ENCODE peak calls at places on chromosomes 4 and X, in seven cellular contexts. W is CD4-positive, CD25-positive, alpha-beta regulatory T cell; K is CD8-positive, alpha-beta memory T cell; G is T-helper 9 cell; X is right atrium auricular region; O is NCI-H1092 treated with DMSO at 0.1 percent for 48 hours; M is HepG2. U is an unnamed sample.
A peak's percentile ranks its signal among the peaks of the same experiment; 100 is the strongest.

GRCh38 chr4:139910106-139910505 is 243.9 kb downstream of the MAML3 start:
- DNase-seq in W (no peak), O (no peak), M (no peak), K (no peak), X (no peak), G (no peak), U (peak; percentile 23)

GRCh38 chr4:139876328-139876941 is 210.8 kb downstream of the MGST2 start:
- DNase-seq in M (no peak), O (peak; percentile 46), K (no peak), X (no peak), W (no peak), G (no peak), U (no peak)

GRCh38 chrX:120428309-120428708 is 40.8 kb downstream of the LAMP2 start:
- DNase-seq in X (no peak), O (no peak), K (no peak), G (no peak), M (no peak), W (no peak), U (no peak)

GRCh38 chr4:48008021-48008596 is 8.4 kb downstream of the CNGA1 start:
- DNase-seq in W (no peak), X (no peak), O (no peak), K (no peak), M (no peak), G (no peak), U (no peak)

GRCh38 chrX:55135171-55135570 is 46.4 kb downstream of the PAGE2 start:
- DNase-seq in X (no peak), M (peak; percentile 39), W (peak; percentile 31), G (peak; percentile 1), O (peak; percentile 33), K (peak; percentile 0), U (peak; percentile 31)

GRCh38 chr4:177250056-177250696 is 59.5 kb upstream of the NEIL3 start:
- DNase-seq in G (peak; percentile 53), X (peak; percentile 72), W (peak; percentile 70), M (peak; percentile 24), K (peak; percentile 46), O (peak; percentile 70), U (peak; percentile 60)

GRCh38 chr4:64781737-64782326 is 372.6 kb upstream of the TECRL start:
- DNase-seq in K (no peak), X (no peak), M (peak; percentile 16), W (no peak), O (peak; percentile 64), G (no peak), U (peak; percentile 10)

GRCh38 chr4:39151120-39151713 is 31.1 kb upstream of the WDR19 start:
- DNase-seq in G (no peak), M (no peak), W (no peak), O (peak; percentile 33), K (no peak), X (no peak), U (peak; percentile 64)

GRCh38 chr4:41361831-41362646 is 105.3 kb downstream of the UCHL1 start:
- DNase-seq in O (peak; percentile 59), K (no peak), X (no peak), W (no peak), M (no peak), G (no peak), U (no peak)

GRCh38 chr4:99090511-99090910 is 1.9 kb upstream of the ADH5 start:
- DNase-seq in O (no peak), M (no peak), K (no peak), W (no peak), X (no peak), G (no peak), U (peak; percentile 18)

GRCh38 chr4:71050809-71051208 is 57.4 kb downstream of the DCK start:
- DNase-seq in K (no peak), M (no peak), G (no peak), W (no peak), O (no peak), X (no peak), U (peak; percentile 28)

GRCh38 chr4:88335092-88335665 is 43.5 kb upstream of the HERC6 start:
- DNase-seq in M (peak; percentile 67), O (no peak), K (no peak), W (no peak), G (no peak), X (no peak), U (peak; percentile 24)

GRCh38 chr4:3635090-3635820 is 103.0 kb upstream of the LRPAP1 start:
- DNase-seq in K (no peak), O (no peak), X (no peak), G (no peak), M (no peak), W (no peak), U (no peak)

GRCh38 chr4:185276036-185276435 is 66.6 kb downstream of the SNX25 start:
- DNase-seq in O (no peak), K (no peak), X (no peak), G (no peak), W (no peak), M (no peak), U (peak; percentile 64)

GRCh38 chr4:1477045-1477905 is 71.0 kb upstream of the NKX1-1 start:
- DNase-seq in K (no peak), O (no peak), M (no peak), X (no peak), W (no peak), G (no peak), U (no peak)

GRCh38 chrX:105375816-105376215 is 155.3 kb upstream of the TEX13A start:
- DNase-seq in O (no peak), W (no peak), X (no peak), M (no peak), K (no peak), G (no peak), U (no peak)

GRCh38 chr4:6732441-6733357 is 16.7 kb downstream of the BLOC1S4 start:
- DNase-seq in M (peak; percentile 77), X (peak; percentile 86), G (no peak), K (no peak), W (no peak), O (no peak), U (peak; percentile 94)

GRCh38 chr4:152363086-152363485 is 172.8 kb downstream of the FBXW7 start:
- DNase-seq in G (no peak), M (no peak), K (no peak), W (no peak), O (no peak), X (no peak), U (peak; percentile 66)

GRCh38 chrX:310621-311155 is 7.9 kb downstream of the GTPBP6 start:
- DNase-seq in M (no peak), O (no peak), K (no peak), X (no peak), G (no peak), W (no peak), U (no peak)

GRCh38 chr4:117447925-117448324 is 362.5 kb upstream of the TRAM1L1 start:
- DNase-seq in G (peak; percentile 2), O (no peak), X (no peak), K (no peak), M (peak; percentile 12), W (no peak), U (no peak)

GRCh38 chrX:72526534-72527508 is 45.8 kb downstream of the HDAC8 start:
- DNase-seq in O (no peak), X (no peak), G (no peak), K (no peak), M (no peak), W (no peak), U (peak; percentile 21)

GRCh38 chr4:80811413-80811812 is 219.1 kb upstream of the BMP3 start:
- DNase-seq in M (no peak), W (no peak), G (no peak), O (no peak), X (no peak), K (no peak), U (no peak)

GRCh38 chr4:5266991-5267390 is 215.7 kb downstream of the STK32B start:
- DNase-seq in X (no peak), G (no peak), W (no peak), O (no peak), K (no peak), M (no peak), U (peak; percentile 42)

GRCh38 chrX:3191821-3192220 is 150.6 kb downstream of the ARSF start:
- DNase-seq in G (no peak), K (no peak), O (no peak), W (no peak), M (no peak), X (no peak), U (peak; percentile 25)

GRCh38 chrX:14073561-14073960 is 43.9 kb upstream of the GEMIN8 start:
- DNase-seq in W (no peak), M (no peak), G (no peak), K (no peak), X (no peak), O (no peak), U (no peak)

GRCh38 chr4:124304936-124305335 is 407.6 kb downstream of the ANKRD50 start:
- DNase-seq in K (no peak), M (no peak), O (no peak), X (no peak), W (no peak), G (no peak), U (no peak)

GRCh38 chr4:137471895-137472294 is 60.4 kb downstream of the PCDH18 start:
- DNase-seq in M (no peak), O (no peak), G (no peak), X (no peak), K (no peak), W (no peak), U (peak; percentile 46)

GRCh38 chr4:136078971-136079370 is 1453.3 kb downstream of the PCDH18 start:
- DNase-seq in W (no peak), O (no peak), G (no peak), M (no peak), X (no peak), K (no peak), U (peak; percentile 12)

GRCh38 chr4:156774422-156774821 is 197.2 kb downstream of the PDGFC start:
- DNase-seq in W (no peak), G (no peak), O (no peak), M (peak; percentile 34), X (no peak), K (no peak), U (peak; percentile 96)

GRCh38 chr4:136699905-136700304 is 832.4 kb downstream of the PCDH18 start:
- DNase-seq in W (no peak), X (no peak), G (no peak), K (no peak), M (no peak), O (no peak), U (no peak)

GRCh38 chr4:151325320-151326246 is at the start of gene SH3D19:
- DNase-seq in G (no peak), K (no peak), O (peak; percentile 28), M (peak; percentile 99), W (no peak), X (peak; percentile 64), U (peak; percentile 19)

U was measured in IMR-90.